ENCODE peak calls at places on chromosomes 6 and 20, in six cellular contexts. N, K, M, S, R and F are unnamed samples.

GRCh38 chr6:80690611-80691090 is 584.2 kb downstream of the BCKDHB start:
- DNase-seq in N (no peak), K (peak), M (no peak), S (no peak), R (no peak), F (no peak)

GRCh38 chr6:70289299-70289698 is 13.6 kb downstream of the COL9A1 start:
- DNase-seq in N (no peak), K (no peak), M (no peak), S (no peak), R (no peak), F (no peak)

GRCh38 chr6:122809001-122809400 is 19.9 kb downstream of the SMPDL3A start:
- DNase-seq in N (no peak), K (no peak), M (no peak), S (no peak), R (no peak), F (no peak)

GRCh38 chr6:1316482-1317220 is 4.8 kb downstream of the FOXQ1 start:
- DNase-seq in N (no peak), K (no peak), M (no peak), S (peak), R (no peak), F (no peak)

GRCh38 chr20:41848180-41848579 is 230.0 kb upstream of the CHD6 start:
- DNase-seq in N (no peak), K (no peak), M (no peak), S (no peak), R (no peak), F (no peak)

GRCh38 chr20:39638671-39639070 is 676.5 kb downstream of the DHX35 start:
- DNase-seq in N (no peak), K (no peak), M (no peak), S (no peak), R (no peak), F (no peak)

GRCh38 chr6:106702451-106703110 is 73.2 kb downstream of the QRSL1 start:
- DNase-seq in N (no peak), K (no peak), M (no peak), S (no peak), R (no peak), F (no peak)

GRCh38 chr20:60242836-60243520 is 284.8 kb downstream of the CDH26 start:
- DNase-seq in N (no peak), K (no peak), M (no peak), S (no peak), R (no peak), F (no peak)

GRCh38 chr6:158057213-158057987 is 75.7 kb downstream of the SYNJ2 start:
- DNase-seq in N (peak), K (peak), M (peak), S (no peak), R (no peak), F (no peak)

GRCh38 chr6:36590237-36590636 is 3.9 kb upstream of the SRSF3 start:
- DNase-seq in N (no peak), K (peak), M (no peak), S (no peak), R (no peak), F (no peak)

GRCh38 chr20:62822239-62822787 is 5.5 kb downstream of the COL9A3 start:
- DNase-seq in N (no peak), K (no peak), M (no peak), S (peak), R (no peak), F (no peak)

GRCh38 chr20:51487525-51488279 is 54.8 kb downstream of the NFATC2 start:
- DNase-seq in N (no peak), K (peak), M (no peak), S (no peak), R (no peak), F (no peak)

DNA sequence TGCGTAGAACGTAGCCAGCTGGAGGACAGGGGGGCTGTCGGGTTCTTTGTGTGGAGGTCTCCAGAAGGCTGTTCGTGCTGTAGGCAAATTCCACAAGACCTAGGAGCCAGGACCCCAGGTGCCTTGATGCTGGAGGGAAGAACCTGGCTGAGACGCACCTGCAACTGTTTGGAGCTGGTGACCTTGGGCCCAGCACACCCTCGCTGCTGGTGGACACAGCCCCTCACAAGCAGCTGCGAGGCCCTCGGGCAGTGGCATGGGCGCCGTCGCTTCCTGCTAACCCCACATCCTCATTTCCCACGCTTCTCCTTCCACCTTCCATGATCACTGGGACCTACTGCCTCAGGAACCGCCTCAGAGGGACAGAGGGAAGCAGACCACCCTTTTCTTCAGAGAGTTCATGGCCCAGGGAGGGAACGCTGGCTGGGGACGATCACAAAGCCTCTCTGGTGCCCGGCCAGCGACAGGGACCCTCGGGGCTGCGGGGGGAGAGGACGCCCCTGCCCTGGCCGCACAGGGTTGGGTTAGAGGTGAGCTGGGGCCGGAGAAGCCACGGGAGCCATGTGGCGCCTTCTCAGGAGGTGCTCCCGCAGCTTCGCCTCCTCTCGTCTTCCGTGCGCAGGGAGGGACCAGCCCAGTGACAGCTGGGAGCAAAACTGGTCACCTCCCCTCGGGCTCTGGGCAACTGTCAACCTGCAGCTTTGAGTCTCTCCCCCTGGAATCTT is 18.4 kb downstream of the DLL1 start:
- DNase-seq in N (no peak), K (no peak), M (no peak), S (no peak), R (no peak), F (no peak)
- H3K4me3 ChIP-seq in N (no peak), K (no peak), M (peak), S (peak), R (no peak), F (peak)

DNA sequence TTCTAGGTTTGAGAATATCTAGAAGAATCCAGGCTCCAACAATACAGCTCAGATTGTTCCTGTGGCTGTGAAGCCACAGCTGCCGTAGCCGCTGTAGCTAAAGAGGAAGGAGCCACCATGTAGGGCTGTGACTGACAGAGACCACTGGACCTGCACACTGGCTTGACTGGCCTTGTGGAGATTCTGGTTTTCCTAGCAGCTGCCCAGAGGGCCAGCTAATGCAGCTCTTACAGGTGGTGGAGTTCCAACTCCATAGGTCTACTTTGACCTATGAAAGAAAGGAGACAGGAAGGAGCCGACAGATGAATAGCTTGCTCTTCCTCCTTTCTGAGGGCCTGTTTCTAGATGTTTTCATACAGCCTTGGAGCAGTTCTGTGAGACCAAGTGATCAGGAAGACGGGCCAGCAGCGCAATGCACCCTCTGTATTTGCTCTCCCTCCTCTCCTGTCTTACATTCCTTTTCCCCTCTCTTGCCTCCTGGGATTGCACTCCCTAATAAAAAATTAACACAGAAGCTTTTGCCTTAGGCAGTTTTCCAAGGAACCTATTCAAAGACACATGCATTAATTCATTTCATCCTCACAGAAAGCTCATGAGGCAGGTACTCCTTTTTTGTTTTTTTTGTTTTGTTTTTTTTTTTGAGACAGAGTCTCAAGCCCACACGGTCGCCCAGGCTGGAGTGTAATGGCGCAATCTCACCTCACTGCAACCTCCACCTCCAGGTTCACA is 51.8 kb upstream of the MYB start:
- DNase-seq in N (no peak), K (no peak), M (no peak), S (no peak), R (no peak), F (no peak)
- H3K27ac ChIP-seq in N (no peak), K (no peak), M (no peak), S (no peak), R (no peak), F (no peak)

GRCh38 chr6:46651006-46651405 is 1.6 kb downstream of the CYP39A1 start:
- DNase-seq in N (no peak), K (no peak), M (no peak), S (no peak), R (no peak), F (no peak)
- H3K4me3 ChIP-seq in N (peak), K (no peak), M (no peak), S (peak), R (no peak), F (no peak)

DNA sequence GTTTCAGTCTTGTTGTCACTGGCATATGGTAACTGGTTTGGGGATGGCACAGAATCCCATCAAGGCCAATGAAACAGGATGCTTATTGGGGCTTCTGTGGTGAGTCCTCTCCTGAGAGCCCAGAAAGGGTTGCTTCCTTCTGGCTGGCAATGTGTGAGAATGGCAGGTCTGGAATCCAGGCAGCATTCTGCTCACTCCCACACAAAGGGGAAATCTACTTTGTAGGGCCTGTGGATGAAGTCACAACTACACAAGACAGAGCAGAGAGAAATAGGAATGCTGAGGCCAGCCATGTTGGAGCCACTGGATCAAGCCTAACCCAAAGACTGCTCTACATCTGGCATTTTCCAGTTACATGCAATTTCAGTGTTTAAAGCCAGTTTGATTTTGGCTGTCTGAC is 15.7 kb downstream of the PLAGL2 start:
- DNase-seq in N (no peak), K (no peak), M (no peak), S (no peak), R (no peak), F (no peak)
- H3K27ac ChIP-seq in N (no peak), K (peak), M (no peak), S (peak), R (no peak), F (no peak)

GRCh38 chr20:44962483-44962882 is 2.3 kb upstream of the TOMM34 start:
- DNase-seq in N (no peak), K (no peak), M (no peak), S (no peak), R (no peak), F (no peak)

GRCh38 chr20:44961868-44962267 is 1.7 kb upstream of the TOMM34 start:
- DNase-seq in N (no peak), K (no peak), M (no peak), S (no peak), R (no peak), F (no peak)

GRCh38 chr20:44959082-44959895 is 908 bp downstream of the TOMM34 start:
- DNase-seq in N (no peak), K (no peak), M (no peak), S (no peak), R (peak), F (peak)

GRCh38 chr20:44959896-44960852 is at the start of gene TOMM34:
- DNase-seq in N (peak), K (peak), M (peak), S (peak), R (peak), F (peak)

DNA sequence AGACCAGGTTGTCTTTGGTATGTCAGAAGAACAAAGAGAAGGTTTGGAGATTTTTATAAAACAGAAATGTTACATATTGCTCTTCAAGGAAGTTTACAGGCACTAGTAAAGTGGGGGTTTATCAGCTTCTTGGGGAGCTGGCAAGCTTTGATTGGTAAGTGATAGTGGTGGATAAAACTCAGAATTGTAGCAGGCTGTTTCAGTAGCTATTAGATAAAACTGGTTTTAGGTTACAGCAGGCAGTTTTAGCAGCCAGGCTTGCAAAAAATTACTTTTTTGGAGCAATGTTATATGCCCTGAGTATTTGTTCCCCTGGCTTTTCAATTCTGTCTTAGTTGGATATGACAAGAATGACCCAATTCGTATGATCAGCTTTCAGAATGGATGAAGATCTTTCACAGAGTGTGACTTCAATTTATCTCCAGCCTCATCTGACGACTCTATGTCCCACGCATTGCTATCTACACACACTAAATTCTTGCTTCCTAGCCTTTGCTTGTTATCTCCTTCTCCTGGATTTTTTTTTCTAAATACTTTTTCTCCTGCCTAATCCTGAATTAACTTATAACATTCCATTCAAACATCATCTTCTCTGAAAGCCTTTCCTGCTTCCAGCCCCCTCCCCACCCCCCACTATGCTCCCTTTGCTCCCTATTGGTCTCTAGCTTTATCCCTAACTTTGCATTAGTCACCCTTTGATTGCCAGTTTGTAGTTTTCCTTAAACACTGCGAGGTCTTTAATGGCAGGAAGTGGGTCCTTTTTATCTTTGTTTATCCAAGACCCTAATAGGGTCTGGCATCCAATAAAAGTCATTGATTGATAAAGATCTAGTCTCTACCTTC is 1.0 kb upstream of the TOMM34 start:
- DNase-seq in N (no peak), K (no peak), M (no peak), S (no peak), R (no peak), F (no peak)
- H3K4me3 ChIP-seq in N (no peak), K (no peak), M (no peak), S (no peak), R (no peak), F (no peak)